ENCODE peak calls at places on chromosomes 6 and 20, in eight cellular contexts. D, O, W, S, J, H, C and N are unnamed samples.

GRCh38 chr6:63275953-63276352 is 43.8 kb downstream of the LGSN start:
- DNase-seq in O (no peak), W (no peak), J (no peak), D (no peak), C (no peak), S (no peak), H (no peak), N (no peak)

GRCh38 chr20:34709044-34709835 is 5.1 kb downstream of the TP53INP2 start:
- DNase-seq in D (peak), J (peak), O (peak), S (peak), C (peak), W (peak), H (peak), N (no peak)

GRCh38 chr6:122184260-122184934 is 215.1 kb upstream of the HSF2 start:
- DNase-seq in S (no peak), W (peak), J (peak), H (peak), C (no peak), D (peak), O (peak), N (no peak)

GRCh38 chr20:24948939-24949679 is at the start of gene CST7:
- DNase-seq in S (no peak), J (no peak), C (peak), H (no peak), D (no peak), O (peak), W (peak), N (no peak)

GRCh38 chr6:41396335-41396734 is 60.9 kb downstream of the NCR2 start:
- DNase-seq in J (no peak), C (no peak), D (no peak), O (no peak), W (no peak), S (no peak), H (no peak), N (no peak)

GRCh38 chr20:45340951-45341350 is 7.3 kb downstream of the SDC4 start:
- DNase-seq in D (no peak), W (no peak), H (no peak), J (no peak), O (no peak), C (no peak), S (no peak), N (no peak)

GRCh38 chr6:44060622-44061374 is 66.5 kb downstream of the MRPL14 start:
- DNase-seq in O (no peak), D (no peak), H (no peak), J (no peak), C (no peak), W (no peak), S (no peak), N (no peak)

GRCh38 chr6:28248916-28249315 is 3.2 kb downstream of the ZKSCAN4 start:
- DNase-seq in D (no peak), H (no peak), O (no peak), W (no peak), S (no peak), J (no peak), C (no peak), N (no peak)

GRCh38 chr6:157648561-157648960 is 174.5 kb upstream of the SNX9 start:
- DNase-seq in O (peak), J (no peak), C (no peak), S (no peak), H (no peak), D (peak), W (no peak), N (no peak)

GRCh38 chr20:62780204-62780603 is 16.1 kb upstream of the MRGBP start:
- DNase-seq in C (no peak), J (no peak), D (no peak), H (no peak), O (no peak), W (no peak), S (no peak), N (no peak)

GRCh38 chr6:121222656-121223055 is 111.6 kb downstream of the TBC1D32 start:
- DNase-seq in O (peak), J (no peak), D (peak), C (no peak), S (no peak), H (no peak), W (peak), N (peak)

GRCh38 chr6:56430629-56431600 is 183.5 kb upstream of the COL21A1 start:
- DNase-seq in J (no peak), S (no peak), D (no peak), W (no peak), O (no peak), H (no peak), C (no peak), N (no peak)

GRCh38 chr6:166195861-166196238 is 28.2 kb upstream of the TBXT start:
- DNase-seq in W (no peak), C (no peak), D (no peak), J (no peak), S (no peak), O (no peak), H (no peak), N (no peak)

GRCh38 chr6:87742106-87742505 is 40.1 kb upstream of the AKIRIN2 start:
- DNase-seq in C (peak), J (no peak), H (no peak), S (no peak), W (no peak), O (peak), D (no peak), N (no peak)

GRCh38 chr6:13762648-13763441 is 51.2 kb upstream of the RANBP9 start:
- DNase-seq in W (peak), S (no peak), H (no peak), C (peak), O (peak), D (peak), J (no peak), N (peak)

GRCh38 chr6:28215425-28215824 is 9.7 kb upstream of the ZSCAN9 start:
- DNase-seq in O (no peak), H (no peak), D (no peak), J (no peak), W (no peak), C (no peak), S (no peak), N (no peak)